ENCODE peak calls at places on chromosomes 12 and 14, in nine cellular contexts. L is activated T-helper 1 cell treated with anti-CD3 and anti-CD28 coated beads, Interleukin-12 subunit alpha, Interleukin-12 subunit beta, Interleukin-2, Interleukin-4 antibody, amounts not matched to agents 30 ng/mL and 10 ng/mL and 1 ng/mL, durations not matched to agents 14 hours and 24 hours and 36 hours; U is fibroblast of the aortic adventitia; P is activated CD4-positive, alpha-beta memory T cell treated with anti-CD3 and anti-CD28 coated beads, Interleukin-2, amount 10 ng/mL, durations not matched to agents 7 days and 5 days; A is NCI-H1694 treated with DMSO at 0.1 percent for 48 hours; B is GM03348; K is HFF-Myc; E is NCI-H524; J is skeletal muscle cell. T is an unnamed sample.

GRCh38 chr12:27969901-27970390 is 2.6 kb downstream of the PTHLH start:
- DNase-seq in L (no peak), U (peak; percentile 58), P (peak; percentile 37), A (no peak), B (peak; percentile 59), K (no peak), E (peak; percentile 72), J (no peak), T (peak; percentile 39)

GRCh38 chr14:60514378-60515243 is 5.7 kb downstream of the SIX6 start:
- DNase-seq in L (no peak), U (no peak), P (no peak), A (peak; percentile 62), B (peak; percentile 37), K (no peak), E (peak; percentile 70), J (no peak), T (peak; percentile 5)

GRCh38 chr14:74324945-74325361 is 22.2 kb upstream of the ABCD4 start:
- DNase-seq in L (no peak), U (peak; percentile 57), P (no peak), A (peak; percentile 75), B (peak; percentile 82), K (no peak), E (peak; percentile 59), J (no peak), T (no peak)

GRCh38 chr12:78584695-78585094 is 279.9 kb upstream of the SYT1 start:
- DNase-seq in L (no peak), U (peak; percentile 8), P (no peak), A (no peak), B (no peak), K (peak; percentile 4), E (peak; percentile 33), J (no peak), T (no peak)

GRCh38 chr12:55973598-55974307 is at the start of gene RAB5B:
- DNase-seq in L (peak; percentile 98), U (peak; percentile 100), P (peak; percentile 99), A (peak; percentile 99), B (peak; percentile 96), K (peak; percentile 100), E (peak; percentile 100), J (peak; percentile 100), T (peak; percentile 100)

GRCh38 chr12:103560604-103561101 is 26.4 kb upstream of the STAB2 start:
- DNase-seq in L (no peak), U (peak; percentile 95), P (no peak), A (no peak), B (peak; percentile 90), K (peak; percentile 92), E (no peak), J (peak; percentile 96), T (peak; percentile 76)

GRCh38 chr12:92656911-92657310 is 45.9 kb upstream of the PLEKHG7 start:
- DNase-seq in L (no peak), U (no peak), P (no peak), A (no peak), B (no peak), K (no peak), E (no peak), J (no peak), T (no peak)

GRCh38 chr12:59839514-59839913 is 243.7 kb downstream of the SLC16A7 start:
- DNase-seq in L (no peak), U (peak; percentile 22), P (no peak), A (no peak), B (peak; percentile 9), K (no peak), E (no peak), J (no peak), T (peak; percentile 54)

GRCh38 chr12:97536353-97536752 is 73.7 kb downstream of the RMST start:
- DNase-seq in L (no peak), U (no peak), P (no peak), A (no peak), B (no peak), K (no peak), E (no peak), J (no peak), T (no peak)

GRCh38 chr14:39988939-39989338 is 556.7 kb upstream of the FBXO33 start:
- DNase-seq in L (no peak), U (peak; percentile 2), P (no peak), A (peak; percentile 69), B (no peak), K (no peak), E (peak; percentile 83), J (no peak), T (peak; percentile 51)

GRCh38 chr12:26623136-26623535 is 209.9 kb downstream of the ITPR2 start:
- DNase-seq in L (no peak), U (no peak), P (no peak), A (no peak), B (no peak), K (no peak), E (no peak), J (no peak), T (no peak)

GRCh38 chr14:23862513-23862912 is 91.1 kb upstream of the DHRS4 start:
- DNase-seq in L (no peak), U (no peak), P (no peak), A (no peak), B (no peak), K (no peak), E (no peak), J (no peak), T (no peak)

GRCh38 chr14:104603623-104604401 is 760 bp downstream of the TMEM179 start:
- DNase-seq in L (no peak), U (no peak), P (no peak), A (no peak), B (no peak), K (no peak), E (peak; percentile 65), J (no peak), T (no peak)

GRCh38 chr12:26762185-26762584 is 70.8 kb downstream of the ITPR2 start:
- DNase-seq in L (no peak), U (no peak), P (no peak), A (no peak), B (no peak), K (no peak), E (no peak), J (no peak), T (no peak)

GRCh38 chr12:108315486-108316105 is 23.5 kb downstream of the CMKLR1 start:
- DNase-seq in L (no peak), U (no peak), P (no peak), A (peak; percentile 9), B (no peak), K (no peak), E (peak; percentile 12), J (no peak), T (no peak)

GRCh38 chr14:68987653-68988036 is 8.5 kb upstream of the ACTN1 start:
- DNase-seq in L (no peak), U (no peak), P (no peak), A (no peak), B (no peak), K (no peak), E (peak; percentile 25), J (no peak), T (no peak)

GRCh38 chr12:88223519-88223918 is 81.4 kb downstream of the TMTC3 start:
- DNase-seq in L (no peak), U (no peak), P (no peak), A (no peak), B (no peak), K (no peak), E (no peak), J (no peak), T (no peak)

GRCh38 chr14:101918125-101918989 is 46.0 kb upstream of the DYNC1H1 start:
- DNase-seq in L (no peak), U (no peak), P (no peak), A (no peak), B (no peak), K (no peak), E (no peak), J (no peak), T (no peak)

GRCh38 chr12:99393763-99394162 is 253.8 kb upstream of the GARIN6 start:
- DNase-seq in L (no peak), U (no peak), P (no peak), A (no peak), B (no peak), K (no peak), E (no peak), J (no peak), T (no peak)

GRCh38 chr14:68508581-68508980 is 284.3 kb downstream of the ZFP36L1 start:
- DNase-seq in L (no peak), U (no peak), P (no peak), A (no peak), B (no peak), K (no peak), E (no peak), J (no peak), T (no peak)

GRCh38 chr14:62528296-62528695 is 517.0 kb downstream of the KCNH5 start:
- DNase-seq in L (no peak), U (no peak), P (no peak), A (no peak), B (no peak), K (no peak), E (no peak), J (no peak), T (no peak)

GRCh38 chr14:32102152-32102787 is 25.2 kb downstream of the ARHGAP5 start:
- DNase-seq in L (no peak), U (no peak), P (peak; percentile 21), A (no peak), B (no peak), K (no peak), E (no peak), J (no peak), T (no peak)

GRCh38 chr14:69242311-69243224 is 17.4 kb upstream of the GALNT16 start:
- DNase-seq in L (peak; percentile 27), U (peak; percentile 89), P (peak; percentile 52), A (peak; percentile 84), B (peak; percentile 83), K (peak; percentile 46), E (peak; percentile 82), J (peak; percentile 31), T (peak; percentile 30)